ENCODE peak calls at places on chromosomes 6 and 20, in six cellular contexts. A, U, N, R, C and G are unnamed samples. For H3K4me1, the result is how much of the 10 kb centered on the place peaks cover.

GRCh38 chr6:143457563-143458359 is 7.2 kb downstream of the PEX3 start:
- DNase-seq in N (no peak), A (no peak), U (no peak), R (no peak), C (peak), G (no peak)

GRCh38 chr6:111673086-111673485 is 67.4 kb upstream of the TRAF3IP2 start:
- DNase-seq in C (no peak), N (no peak), A (no peak), U (no peak), R (no peak), G (no peak)

GRCh38 chr20:1569417-1569861 is 11.9 kb upstream of the SIRPD start:
- DNase-seq in C (peak), R (no peak), N (no peak), U (peak), A (no peak), G (no peak)

GRCh38 chr20:19893356-19893755 is 123.8 kb upstream of the NAA20 start:
- DNase-seq in C (no peak), U (no peak), R (no peak), N (no peak), A (no peak), G (no peak)

GRCh38 chr20:59751075-59751711 is 146.9 kb downstream of the PHACTR3 start:
- DNase-seq in N (peak), C (peak), R (no peak), A (peak), U (peak), G (peak)

GRCh38 chr6:48826884-48827701 is 636.0 kb downstream of the MMUT start:
- DNase-seq in R (no peak), A (no peak), C (peak), N (no peak), U (peak), G (no peak)

GRCh38 chr6:22774129-22774528 is 204.8 kb downstream of the HDGFL1 start:
- DNase-seq in U (no peak), A (no peak), N (no peak), R (no peak), C (peak), G (no peak)

GRCh38 chr6:66735106-66735890 is 1028.3 kb upstream of the EYS start:
- DNase-seq in N (no peak), R (no peak), C (no peak), U (no peak), A (no peak), G (no peak)

GRCh38 chr6:125598422-125598821 is 151.0 kb upstream of the HEY2 start:
- DNase-seq in R (no peak), N (no peak), A (no peak), C (peak), U (no peak), G (peak)

GRCh38 chr20:53608456-53609413 is 15.1 kb upstream of the ZNF217 start:
- DNase-seq in U (no peak), A (peak), R (no peak), C (no peak), N (no peak), G (no peak)

GRCh38 chr20:19786311-19786710 is 28.3 kb downstream of the RIN2 start:
- DNase-seq in C (peak), N (no peak), R (no peak), U (no peak), A (no peak), G (peak)

GRCh38 chr20:63350597-63351379 is 10.4 kb downstream of the CHRNA4 start:
- DNase-seq in C (no peak), N (peak), U (no peak), A (no peak), R (no peak), G (no peak)

GRCh38 chr20:364905-365794 is 15.4 kb upstream of the TRIB3 start:
- DNase-seq in A (no peak), N (no peak), C (peak), R (no peak), U (peak), G (no peak)

GRCh38 chr20:41213150-41213820 is 75.9 kb downstream of the PLCG1 start:
- DNase-seq in R (no peak), U (no peak), N (no peak), C (peak), A (no peak), G (peak)

GRCh38 chr6:79984261-79984660 is 20.2 kb upstream of the TTK start:
- DNase-seq in C (no peak), A (no peak), R (no peak), N (no peak), U (peak), G (peak)

GRCh38 chr20:55701467-55701866 is 303.9 kb downstream of the CBLN4 start:
- DNase-seq in R (no peak), N (no peak), U (no peak), C (no peak), A (no peak), G (no peak)

GRCh38 chr6:46116289-46116688 is 13.5 kb upstream of the ENPP4 start:
- DNase-seq in A (no peak), U (no peak), N (no peak), R (no peak), C (no peak), G (no peak)

DNA sequence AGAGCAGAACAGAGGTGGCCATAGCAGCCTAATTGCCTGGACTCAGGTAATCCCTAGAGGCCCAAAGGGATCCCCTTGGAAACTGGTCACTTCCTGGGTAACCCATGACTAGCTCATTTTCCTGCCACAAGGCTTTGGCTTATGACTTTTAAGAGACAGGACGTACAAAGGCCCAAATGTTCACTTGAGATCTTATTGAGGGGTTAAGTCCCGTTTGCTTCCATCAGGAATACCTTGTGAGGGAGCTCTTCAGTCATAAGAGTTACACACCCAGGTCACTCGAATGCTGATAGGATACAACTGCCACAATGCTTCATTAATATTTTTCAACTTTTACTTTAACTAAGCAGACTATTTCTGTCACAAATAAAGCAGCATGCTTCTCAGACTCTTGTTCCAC is 51.7 kb downstream of the TMEM170B start:
- DNase-seq in C (peak), R (no peak), U (no peak), N (no peak), A (no peak), G (no peak)
- TF ChIP-seq CTCF in C (no peak), R (no peak), U (no peak), N (no peak), A (no peak), G (no peak)

DNA sequence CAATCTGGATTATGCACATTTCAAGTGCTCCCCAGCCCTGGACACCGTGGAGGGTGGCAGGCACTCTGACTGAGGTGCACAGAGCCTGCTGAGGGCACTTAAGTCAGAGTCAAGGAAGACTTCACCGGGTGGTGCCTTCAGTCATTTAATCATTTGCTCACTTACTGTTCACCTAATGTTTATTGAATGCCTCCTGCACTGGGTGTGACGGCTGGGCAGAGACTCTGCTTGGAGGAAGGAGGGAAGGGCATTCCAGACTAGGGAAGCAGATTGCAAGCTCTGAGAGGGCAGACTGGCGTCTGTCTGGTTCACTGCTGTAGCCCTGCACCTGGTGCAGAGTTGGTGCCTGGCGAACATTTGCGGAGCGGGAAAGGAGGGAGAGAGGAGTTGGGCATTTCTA is 54.2 kb upstream of the FAM83D start:
- DNase-seq in R (no peak), U (no peak), A (no peak), N (no peak), C (no peak), G (no peak)
- H3K4me1 ChIP-seq in R (under half), U (under half), A (under half), N (under half), C (under half), G (under half)

GRCh38 chr20:35618032-35618371 is 2.4 kb downstream of the SPAG4 start:
- DNase-seq in U (no peak), R (no peak), N (no peak), C (no peak), A (no peak), G (no peak)

GRCh38 chr20:35618372-35619131 is 2.9 kb downstream of the SPAG4 start:
- DNase-seq in R (no peak), N (no peak), A (peak), C (peak), U (no peak), G (peak)

GRCh38 chr20:35617397-35618031 is 1.9 kb downstream of the SPAG4 start:
- DNase-seq in A (peak), R (no peak), N (peak), C (peak), U (no peak), G (peak)

GRCh38 chr20:35615667-35616464 is at the start of gene SPAG4:
- DNase-seq in R (peak), U (no peak), C (peak), A (peak), N (peak), G (peak)

GRCh38 chr20:35616465-35617396 is 1.1 kb downstream of the SPAG4 start:
- DNase-seq in C (peak), A (peak), N (peak), U (peak), R (no peak), G (peak)
- TF ChIP-seq POLR2A in C (peak), A (peak), N (peak), U (no peak), R (peak), G (peak)

DNA sequence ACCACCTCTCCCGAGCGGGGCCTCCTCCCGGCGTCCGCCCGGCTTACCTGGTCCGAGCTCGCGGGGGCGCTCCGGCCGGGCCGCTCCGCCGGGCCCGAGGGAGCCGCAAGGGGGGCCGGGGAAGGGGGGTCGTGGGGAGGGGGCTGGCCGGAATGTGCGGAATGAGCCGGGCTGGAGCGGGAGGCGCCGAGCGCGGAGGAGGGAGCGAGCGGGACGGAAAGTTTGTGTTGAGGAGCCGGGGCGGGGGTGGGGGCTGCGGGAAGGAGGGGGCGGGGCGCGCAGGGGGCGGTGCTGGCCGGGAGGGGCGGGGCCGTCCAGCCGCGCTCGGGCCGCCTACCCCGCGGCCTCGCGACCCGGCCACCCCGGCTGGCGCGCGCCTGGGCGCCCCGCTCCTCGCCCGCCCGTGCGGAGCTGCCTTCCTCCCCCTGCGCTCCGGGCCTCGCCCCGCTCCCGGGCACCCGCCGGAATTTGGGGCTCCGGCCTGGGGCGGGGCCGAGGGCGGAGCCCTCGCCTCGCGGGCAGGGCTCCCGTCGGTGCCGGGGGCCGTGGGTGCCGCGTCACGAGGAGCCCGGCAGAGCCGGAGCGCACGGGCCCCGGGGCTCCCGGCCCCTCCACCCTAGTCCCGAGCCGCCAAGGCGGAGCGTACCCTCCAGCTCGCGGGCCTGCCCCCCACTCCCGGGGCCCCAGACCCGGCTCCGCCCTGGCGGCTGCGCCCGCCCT is at the start of gene TEAD3:
- DNase-seq in A (peak), C (peak), N (no peak), R (no peak), U (no peak), G (peak)
- TF ChIP-seq CTCF in A (no peak), C (peak), N (peak), R (peak), U (peak), G (no peak)

GRCh38 chr6:2859325-2859700 is 17.6 kb upstream of the SERPINB1 start:
- DNase-seq in R (no peak), U (no peak), C (no peak), N (no peak), A (no peak), G (no peak)
- H3K4me1 ChIP-seq in R (under half), U (under half), C (under half), N (under half), A (under half), G (under half)

GRCh38 chr20:62063981-62064787 is 1.5 kb downstream of the TAF4 start:
- DNase-seq in U (no peak), A (no peak), N (peak), R (no peak), C (no peak), G (peak)
- TF ChIP-seq POLR2A in U (no peak), A (no peak), N (no peak), R (no peak), C (no peak), G (no peak)

GRCh38 chr6:10399451-10399850 is 15.4 kb downstream of the TFAP2A start:
- DNase-seq in N (no peak), C (no peak), R (no peak), U (no peak), A (no peak), G (no peak)
- TF ChIP-seq CTCF in N (no peak), C (no peak), R (no peak), U (no peak), A (no peak), G (no peak)

GRCh38 chr6:36595168-36595818 is 1.1 kb downstream of the SRSF3 start:
- DNase-seq in U (no peak), A (peak), R (no peak), C (peak), N (peak), G (peak)
- H3K4me1 ChIP-seq in U (under half), A (under half), R (half or more), C (under half), N (under half), G (under half)